ENCODE peak calls at places on chromosome 11, in seven cellular contexts. L is heart right ventricle, Y is HFF-Myc, A is cardiac fibroblast, D is colonic mucosa, S is fibroblast of mammary gland, J is brain microvascular endothelial cell. G is an unnamed sample.

GRCh38 chr11:123545726-123546125 is 108.7 kb downstream of the SCN3B start:
- DNase-seq in S (no peak), Y (no peak), D (no peak), L (no peak), A (no peak), J (no peak), G (no peak)

GRCh38 chr11:20049231-20049630 is 111.0 kb downstream of the DBX1 start:
- DNase-seq in D (no peak), J (no peak), S (no peak), A (no peak), Y (no peak), L (peak; percentile 34), G (peak; percentile 17)

GRCh38 chr11:34650528-34650927 is 29.6 kb downstream of the EHF start:
- DNase-seq in S (peak; percentile 45), J (no peak), L (no peak), D (no peak), Y (no peak), A (peak; percentile 56), G (peak; percentile 74)

GRCh38 chr11:87351671-87352070 is 313.9 kb downstream of the TMEM135 start:
- DNase-seq in A (no peak), Y (no peak), S (no peak), D (no peak), J (no peak), L (no peak), G (no peak)

GRCh38 chr11:131763193-131763890 is 392.9 kb downstream of the NTM start:
- DNase-seq in A (peak; percentile 83), J (peak; percentile 80), Y (no peak), L (no peak), D (no peak), S (no peak), G (peak; percentile 37)

GRCh38 chr11:95297680-95298452 is 66.9 kb upstream of the SESN3 start:
- DNase-seq in S (no peak), J (no peak), A (no peak), Y (no peak), D (no peak), L (no peak), G (no peak)

GRCh38 chr11:73154178-73154577 is 12.1 kb upstream of the FCHSD2 start:
- DNase-seq in Y (no peak), S (no peak), D (no peak), L (no peak), J (no peak), A (no peak), G (no peak)

GRCh38 chr11:126549273-126549585 is 193.7 kb downstream of the ST3GAL4 start:
- DNase-seq in J (no peak), S (no peak), L (no peak), D (no peak), A (no peak), Y (no peak), G (no peak)

GRCh38 chr11:10631761-10632160 is 61.8 kb downstream of the IRAG1 start:
- DNase-seq in J (no peak), D (no peak), Y (no peak), A (no peak), L (no peak), S (no peak), G (no peak)

GRCh38 chr11:97979741-97980140 is 1041.0 kb upstream of the CNTN5 start:
- DNase-seq in S (no peak), Y (no peak), A (peak; percentile 49), D (no peak), J (no peak), L (no peak), G (no peak)

GRCh38 chr11:3155216-3155615 is 9.9 kb downstream of the OSBPL5 start:
- DNase-seq in D (no peak), J (no peak), L (no peak), A (no peak), Y (no peak), S (no peak), G (no peak)

GRCh38 chr11:13222285-13222684 is 55.3 kb upstream of the BMAL1 start:
- DNase-seq in D (no peak), J (no peak), S (no peak), L (no peak), A (peak; percentile 47), Y (no peak), G (no peak)

GRCh38 chr11:104324276-104324675 is 160.3 kb upstream of the PDGFD start:
- DNase-seq in A (no peak), L (no peak), J (no peak), S (no peak), D (no peak), Y (no peak), G (no peak)

GRCh38 chr11:83235825-83236224 is 42.3 kb downstream of the ANKRD42 start:
- DNase-seq in S (no peak), A (no peak), J (no peak), L (no peak), D (no peak), Y (no peak), G (peak; percentile 45)

GRCh38 chr11:132101861-132102260 is 731.4 kb downstream of the NTM start:
- DNase-seq in S (no peak), A (peak; percentile 28), Y (no peak), J (no peak), L (no peak), D (no peak), G (peak; percentile 11)

GRCh38 chr11:100830978-100831732 is 144.1 kb downstream of the ARHGAP42 start:
- DNase-seq in A (peak; percentile 71), S (peak; percentile 80), L (peak; percentile 42), D (no peak), Y (peak; percentile 52), J (peak; percentile 42), G (peak; percentile 64)

GRCh38 chr11:67271548-67272284 is 5.4 kb downstream of the GRK2 start:
- DNase-seq in L (no peak), S (no peak), J (no peak), Y (no peak), A (no peak), D (no peak), G (no peak)

GRCh38 chr11:77287615-77288273 is 13.7 kb downstream of the GDPD4 start:
- DNase-seq in J (peak; percentile 79), L (no peak), S (peak; percentile 97), D (no peak), A (peak; percentile 93), Y (peak; percentile 88), G (peak; percentile 81)

GRCh38 chr11:27718853-27719574 is 18.8 kb upstream of the BDNF start:
- DNase-seq in Y (no peak), D (peak; percentile 17), A (peak; percentile 51), J (no peak), S (no peak), L (peak; percentile 10), G (peak; percentile 55)

GRCh38 chr11:112584674-112585073 is 324.0 kb upstream of the PLET1 start:
- DNase-seq in A (no peak), L (no peak), S (no peak), Y (no peak), D (no peak), J (no peak), G (no peak)

GRCh38 chr11:111573821-111574249 is 28.4 kb upstream of the SIK2 start:
- DNase-seq in D (no peak), S (peak; percentile 33), A (no peak), J (peak; percentile 21), Y (no peak), L (peak; percentile 45), G (peak; percentile 44)

GRCh38 chr11:61814242-61814957 is 2.4 kb downstream of the FADS1 start:
- DNase-seq in J (peak; percentile 36), D (peak; percentile 67), A (peak; percentile 67), L (peak; percentile 58), Y (no peak), S (peak; percentile 45), G (peak; percentile 49)

GRCh38 chr11:61816736-61817455 is at the start of gene FADS1:
- DNase-seq in A (peak; percentile 95), L (peak; percentile 89), S (peak; percentile 92), Y (no peak), D (peak; percentile 84), J (peak; percentile 80), G (peak; percentile 97)

GRCh38 chr11:61815790-61816735 is 740 bp downstream of the FADS1 start:
- DNase-seq in J (peak; percentile 49), S (peak; percentile 73), Y (no peak), D (peak; percentile 61), L (peak; percentile 81), A (peak; percentile 83), G (peak; percentile 79)

GRCh38 chr11:61812736-61813411 is 3.9 kb downstream of the FADS1 start:
- DNase-seq in D (no peak), A (no peak), Y (no peak), J (no peak), S (no peak), L (no peak), G (no peak)

GRCh38 chr11:61814958-61815789 is 1.6 kb downstream of the FADS1 start:
- DNase-seq in Y (peak; percentile 79), A (peak; percentile 97), S (peak; percentile 97), D (peak; percentile 91), L (peak; percentile 98), J (peak; percentile 74), G (peak; percentile 97)
- TF ChIP-seq CTCF in Y (no peak), A (no peak), S (no peak), D (no peak), L (no peak), J (no peak), G (no peak)

GRCh38 chr11:64608260-64608538 is 17.2 kb downstream of the SLC22A12 start:
- DNase-seq in J (no peak), L (no peak), D (no peak), A (no peak), Y (no peak), S (no peak), G (no peak)
- H3K4me3 ChIP-seq in J (no peak overlapping the region), L (peak overlapping the region; percentile 2), D (no peak overlapping the region), A (no peak overlapping the region), Y (no peak overlapping the region), S (no peak overlapping the region), G (no peak overlapping the region)

GRCh38 chr11:129225190-129225589 is 33.1 kb upstream of the ARHGAP32 start:
- DNase-seq in L (no peak), S (peak; percentile 86), D (no peak), J (peak; percentile 77), Y (no peak), A (peak; percentile 90), G (peak; percentile 80)

GRCh38 chr11:129224538-129224937 is 32.4 kb upstream of the ARHGAP32 start:
- DNase-seq in S (peak; percentile 21), Y (no peak), A (peak; percentile 28), L (no peak), D (no peak), J (no peak), G (no peak)

GRCh38 chr11:129234978-129235377 is 42.9 kb upstream of the ARHGAP32 start:
- DNase-seq in J (no peak), A (no peak), L (no peak), Y (no peak), S (no peak), D (no peak), G (no peak)

GRCh38 chr11:129226207-129226798 is 34.2 kb upstream of the ARHGAP32 start:
- DNase-seq in J (no peak), D (no peak), A (no peak), Y (no peak), S (no peak), L (no peak), G (no peak)

DNA sequence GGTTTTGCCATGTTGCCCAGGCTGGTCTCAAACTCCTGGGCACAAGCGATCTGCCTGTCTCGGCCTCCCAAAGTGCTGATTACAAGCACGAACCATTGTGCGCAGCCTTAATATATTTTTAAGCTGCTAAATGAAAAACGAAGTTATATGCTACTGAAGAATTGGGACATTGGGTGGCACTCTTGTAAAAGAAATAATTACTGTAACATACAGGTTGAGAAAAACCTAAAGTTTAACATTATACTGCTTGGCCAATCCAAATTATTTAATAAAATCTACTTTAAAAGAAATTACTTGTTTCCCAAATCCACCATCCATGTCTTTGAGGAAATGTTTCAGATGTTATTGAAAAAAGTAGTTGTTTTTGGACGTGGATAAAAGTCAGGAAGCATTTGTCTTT is 37.9 kb upstream of the ARHGAP32 start:
- DNase-seq in L (no peak), D (no peak), J (no peak), A (peak; percentile 34), S (peak; percentile 32), Y (no peak), G (peak; percentile 49)
- TF ChIP-seq CTCF in L (peak; percentile 33), D (no peak), J (no peak), A (no peak), S (no peak), Y (no peak), G (no peak)

GRCh38 chr11:116980136-116980793 is 118.0 kb downstream of the SIK3 start:
- DNase-seq in J (no peak), A (no peak), L (no peak), S (no peak), Y (no peak), D (no peak), G (no peak)
- H3K4me3 ChIP-seq in J (no peak overlapping the region), A (no peak overlapping the region), L (no peak overlapping the region), S (no peak overlapping the region), Y (no peak overlapping the region), D (no peak overlapping the region), G (no peak overlapping the region)

G was measured in fibroblast of pulmonary artery.